ENCODE peak calls at places on chromosomes 12 and 14, in eight cellular contexts. G, C, K, U, N, I, H and Q are unnamed samples.

GRCh38 chr14:61780125-61780524 is 17.9 kb downstream of the SNAPC1 start:
- DNase-seq in G (no peak), C (no peak), K (no peak), U (no peak), N (no peak), I (no peak), H (no peak), Q (no peak)

GRCh38 chr14:99472937-99473336 is 7.7 kb downstream of the SETD3 start:
- DNase-seq in G (no peak), C (no peak), K (no peak), U (no peak), N (no peak), I (no peak), H (no peak), Q (no peak)

GRCh38 chr14:92501891-92502351 is 11.7 kb upstream of the RIN3 start:
- DNase-seq in G (peak; percentile 79), C (peak; percentile 87), K (no peak), U (no peak), N (no peak), I (no peak), H (peak; percentile 60), Q (no peak)

GRCh38 chr12:4591180-4591687 is 29.2 kb downstream of the DYRK4 start:
- DNase-seq in G (no peak), C (no peak), K (peak; percentile 33), U (no peak), N (no peak), I (no peak), H (no peak), Q (no peak)

GRCh38 chr14:24798911-24799310 is 164.9 kb upstream of the GZMB start:
- DNase-seq in G (no peak), C (no peak), K (no peak), U (no peak), N (no peak), I (no peak), H (no peak), Q (no peak)

GRCh38 chr12:99847936-99848335 is 136.8 kb downstream of the ANKS1B start:
- DNase-seq in G (no peak), C (no peak), K (no peak), U (no peak), N (no peak), I (no peak), H (no peak), Q (no peak)

GRCh38 chr12:113961921-113962710 is 4.0 kb downstream of the RBM19 start:
- DNase-seq in G (peak; percentile 34), C (peak; percentile 69), K (no peak), U (peak; percentile 20), N (no peak), I (no peak), H (peak; percentile 72), Q (no peak)

GRCh38 chr12:6294156-6294532 is 16.3 kb upstream of the PLEKHG6 start:
- DNase-seq in G (no peak), C (no peak), K (no peak), U (no peak), N (no peak), I (no peak), H (no peak), Q (no peak)

GRCh38 chr12:90004319-90005074 is 295.9 kb upstream of the ATP2B1 start:
- DNase-seq in G (no peak), C (no peak), K (no peak), U (no peak), N (no peak), I (no peak), H (no peak), Q (no peak)

GRCh38 chr12:124302807-124303578 is 8.1 kb downstream of the RFLNA start:
- DNase-seq in G (no peak), C (no peak), K (no peak), U (no peak), N (no peak), I (no peak), H (no peak), Q (no peak)

GRCh38 chr14:89673499-89674225 is 256.6 kb upstream of the FOXN3 start:
- DNase-seq in G (peak; percentile 34), C (peak; percentile 78), K (peak; percentile 66), U (no peak), N (no peak), I (no peak), H (peak; percentile 66), Q (no peak)

GRCh38 chr12:105235299-105235746 is 651 bp downstream of the APPL2 start:
- DNase-seq in G (no peak), C (peak; percentile 69), K (no peak), U (no peak), N (no peak), I (no peak), H (peak; percentile 26), Q (no peak)
- H3K27ac ChIP-seq in G (peak overlapping the region; percentile 97), C (peak overlapping the region; percentile 96), K (peak overlapping the region; percentile 96), U (peak overlapping the region; percentile 89), N (peak overlapping the region; percentile 77), I (peak overlapping the region; percentile 79), H (peak overlapping the region; percentile 95), Q (no peak overlapping the region)

DNA sequence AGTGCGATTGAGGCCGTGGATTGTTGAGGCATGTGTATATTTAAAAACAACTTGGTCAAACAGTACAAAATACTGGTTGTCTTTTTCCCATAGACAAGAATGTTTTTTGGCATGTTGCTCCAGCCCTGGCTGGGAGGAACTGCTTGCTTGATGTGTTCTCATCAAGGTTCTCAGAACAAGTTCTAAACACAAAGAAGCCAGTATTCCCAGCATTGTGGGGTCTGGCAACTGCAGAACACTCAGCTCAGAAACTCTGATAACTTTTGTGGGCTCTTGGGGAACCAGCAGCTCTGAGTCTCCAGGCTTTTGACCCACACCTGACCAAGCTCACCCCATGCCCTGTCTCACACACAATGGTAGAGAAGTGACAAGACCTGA is 27.1 kb upstream of the DICER1 start:
- DNase-seq in G (peak; percentile 63), C (no peak), K (no peak), U (no peak), N (no peak), I (no peak), H (no peak), Q (no peak)
- H3K4me1 ChIP-seq in G (peaks cover 4% of the 10 kb centered on the region), C (peaks cover 2% of the 10 kb centered on the region), K (peaks cover 4% of the 10 kb centered on the region), U (peaks cover 35% of the 10 kb centered on the region), N (no peaks in the 10 kb centered on the region), I (no peaks in the 10 kb centered on the region), H (peaks cover 4% of the 10 kb centered on the region), Q (no peaks in the 10 kb centered on the region)

GRCh38 chr12:11765421-11765816 is 115.9 kb downstream of the ETV6 start:
- DNase-seq in G (peak; percentile 38), C (peak; percentile 4), K (no peak), U (no peak), N (no peak), I (no peak), H (peak; percentile 52), Q (no peak)

GRCh38 chr12:11768233-11768965 is 118.9 kb downstream of the ETV6 start:
- DNase-seq in G (no peak), C (no peak), K (peak; percentile 58), U (peak; percentile 35), N (no peak), I (no peak), H (no peak), Q (no peak)

GRCh38 chr12:11765817-11766794 is 116.6 kb downstream of the ETV6 start:
- DNase-seq in G (peak; percentile 94), C (peak; percentile 76), K (no peak), U (no peak), N (no peak), I (no peak), H (peak; percentile 70), Q (no peak)

GRCh38 chr12:11769723-11770514 is 120.4 kb downstream of the ETV6 start:
- DNase-seq in G (no peak), C (no peak), K (peak; percentile 75), U (no peak), N (no peak), I (no peak), H (no peak), Q (no peak)

DNA sequence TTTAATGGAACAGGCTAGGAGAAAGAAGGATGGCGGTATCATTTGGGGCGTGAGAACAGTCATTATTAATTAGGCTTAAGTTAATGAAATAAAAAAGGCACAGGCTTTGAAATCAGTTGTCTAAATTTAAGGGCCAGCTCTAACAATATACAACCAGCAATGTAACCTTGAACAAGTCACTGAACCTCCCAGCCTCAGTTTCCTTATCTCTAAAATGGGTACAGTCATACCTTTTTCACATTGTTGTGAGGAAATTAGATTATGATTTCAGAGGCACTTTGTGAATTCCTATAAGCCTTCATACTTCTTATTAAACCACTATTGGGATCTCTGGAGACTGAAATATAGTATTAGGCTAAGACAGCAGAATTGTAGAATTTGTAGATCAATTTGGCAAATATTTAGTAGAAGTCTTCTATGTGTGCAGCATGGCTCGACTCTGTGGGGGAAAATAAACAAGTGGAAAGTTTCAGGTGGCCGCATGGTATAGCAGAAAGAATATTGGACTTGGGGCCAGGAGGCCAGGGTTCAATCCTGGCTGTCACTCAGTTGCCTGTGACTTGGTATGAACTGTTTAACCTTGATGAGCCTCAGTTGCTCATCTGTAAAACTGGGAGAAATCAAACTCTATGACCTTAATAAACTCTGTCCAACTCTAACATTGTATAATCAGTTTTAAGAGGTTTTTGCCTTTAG is 117.7 kb downstream of the ETV6 start:
- DNase-seq in G (no peak), C (no peak), K (no peak), U (no peak), N (no peak), I (no peak), H (no peak), Q (no peak)
- H3K4me3 ChIP-seq in G (no peak overlapping the region), C (no peak overlapping the region), K (no peak overlapping the region), U (no peak overlapping the region), N (peak overlapping the region; percentile 63), I (no peak overlapping the region), H (no peak overlapping the region), Q (no peak overlapping the region)

GRCh38 chr12:15220961-15221885 is at the start of gene RERG:
- DNase-seq in G (peak; percentile 87), C (peak; percentile 81), K (peak; percentile 80), U (peak; percentile 44), N (peak; percentile 42), I (peak; percentile 66), H (peak; percentile 63), Q (peak; percentile 84)
- H3K27ac ChIP-seq in G (peak within 1 kb of the TSS; percentile 92), C (no peak within 1 kb of the TSS), K (peak within 1 kb of the TSS; percentile 54), U (no peak within 1 kb of the TSS), N (no peak within 1 kb of the TSS), I (no peak within 1 kb of the TSS), H (no peak within 1 kb of the TSS), Q (no peak within 1 kb of the TSS)

DNA sequence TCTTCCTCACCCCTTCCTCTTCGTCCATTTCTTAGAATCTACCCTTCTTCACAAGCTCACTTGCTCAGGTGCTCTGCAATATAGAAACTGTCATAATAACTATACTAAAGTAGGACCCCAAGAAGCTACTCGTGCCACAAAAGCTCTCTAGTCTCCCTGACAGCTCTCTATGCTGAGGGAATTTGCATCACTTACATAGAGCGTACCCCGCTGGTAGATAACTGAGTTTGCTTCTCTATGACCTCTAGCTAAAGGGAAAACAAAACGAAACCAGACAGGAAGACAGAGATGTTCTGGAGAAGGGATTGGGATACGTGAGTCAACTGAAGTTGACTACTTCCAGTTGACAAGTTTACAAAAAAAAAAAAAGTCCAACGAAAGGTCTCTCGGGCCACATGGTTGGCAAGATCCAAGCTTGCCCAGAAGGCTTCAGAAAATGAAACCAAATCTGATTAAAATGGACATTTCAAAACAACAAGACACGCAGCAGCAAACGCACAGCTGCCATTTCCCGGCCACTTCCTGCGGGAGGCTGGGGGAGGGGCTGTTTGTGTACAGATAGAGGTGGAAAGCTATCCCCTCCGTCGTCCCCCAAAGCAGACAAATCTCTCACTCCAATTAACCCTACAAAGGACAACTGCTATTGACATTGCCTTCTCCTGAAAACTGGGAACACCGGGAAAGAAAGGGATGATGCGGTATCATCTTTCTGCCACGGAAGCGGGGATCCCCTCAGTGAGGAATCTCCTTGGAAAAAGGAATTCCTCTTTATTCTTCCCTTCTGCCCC is 1.3 kb downstream of the BAZ2A start:
- DNase-seq in G (peak; percentile 73), C (peak; percentile 83), K (peak; percentile 77), U (peak; percentile 31), N (peak; percentile 52), I (peak; percentile 83), H (peak; percentile 74), Q (no peak)
- H3K4me1 ChIP-seq in G (peaks cover 65% of the 10 kb centered on the region), C (peaks cover 50% of the 10 kb centered on the region), K (peaks cover 18% of the 10 kb centered on the region), U (peaks cover 80% of the 10 kb centered on the region), N (peaks cover 65% of the 10 kb centered on the region), I (peaks cover 55% of the 10 kb centered on the region), H (peaks cover 14% of the 10 kb centered on the region), Q (peaks cover 7% of the 10 kb centered on the region)